ENCODE peak calls at places on chromosomes 1 and 21, in four cellular contexts. One of them, this sample, is unnamed.

GRCh38 chr1:233368106-233368783 is 40.7 kb downstream of the MAP3K21 start:
- DNase-seq in adrenal gland: peak; percentile 78
- DNase-seq in IMR-90: peak; percentile 16
- DNase-seq in heart left ventricle: no peak
- DNase-seq in this sample: no peak

GRCh38 chr1:3668585-3669300 is 16.4 kb downstream of the TP73 start:
- DNase-seq in adrenal gland: peak; percentile 94
- DNase-seq in IMR-90: no peak
- DNase-seq in heart left ventricle: peak; percentile 79
- DNase-seq in this sample: peak; percentile 80

GRCh38 chr1:45863117-45863670 is 59.8 kb downstream of the MAST2 start:
- DNase-seq in adrenal gland: no peak
- DNase-seq in IMR-90: no peak
- DNase-seq in heart left ventricle: no peak
- DNase-seq in this sample: no peak

GRCh38 chr1:91828007-91828321 is 58.0 kb downstream of the TGFBR3 start:
- DNase-seq in adrenal gland: no peak
- DNase-seq in IMR-90: no peak
- DNase-seq in heart left ventricle: no peak
- DNase-seq in this sample: no peak

GRCh38 chr1:200411406-200412257 is 1.8 kb upstream of the ZNF281 start:
- DNase-seq in adrenal gland: no peak
- DNase-seq in IMR-90: no peak
- DNase-seq in heart left ventricle: no peak
- DNase-seq in this sample: no peak

GRCh38 chr1:220300442-220301121 is 28.3 kb upstream of the RAB3GAP2 start:
- DNase-seq in adrenal gland: peak; percentile 85
- DNase-seq in IMR-90: peak; percentile 91
- DNase-seq in heart left ventricle: peak; percentile 74
- DNase-seq in this sample: no peak

GRCh38 chr1:66542811-66543767 is 9.1 kb downstream of the SGIP1 start:
- DNase-seq in adrenal gland: peak; percentile 32
- DNase-seq in IMR-90: peak; percentile 95
- DNase-seq in heart left ventricle: peak; percentile 89
- DNase-seq in this sample: peak; percentile 7

GRCh38 chr21:30719401-30719800 is 824 bp upstream of the KRTAP21-3 start:
- DNase-seq in adrenal gland: no peak
- DNase-seq in IMR-90: no peak
- DNase-seq in heart left ventricle: no peak
- DNase-seq in this sample: no peak

GRCh38 chr1:31510853-31511789 is 65.2 kb upstream of the TINAGL1 start:
- DNase-seq in adrenal gland: peak; percentile 52
- DNase-seq in IMR-90: no peak
- DNase-seq in heart left ventricle: no peak
- DNase-seq in this sample: no peak

GRCh38 chr1:161706116-161706482 is 930 bp upstream of the FCRLA start:
- DNase-seq in adrenal gland: no peak
- DNase-seq in IMR-90: peak; percentile 75
- DNase-seq in heart left ventricle: no peak
- DNase-seq in this sample: no peak

GRCh38 chr1:75412616-75413015 is 198.3 kb downstream of the SLC44A5 start:
- DNase-seq in adrenal gland: no peak
- DNase-seq in IMR-90: no peak
- DNase-seq in heart left ventricle: no peak
- DNase-seq in this sample: no peak

GRCh38 chr1:198734323-198735008 is 95.6 kb downstream of the PTPRC start:
- DNase-seq in adrenal gland: no peak
- DNase-seq in IMR-90: no peak
- DNase-seq in heart left ventricle: no peak
- DNase-seq in this sample: peak; percentile 8

GRCh38 chr1:61888808-61889207 is 146.5 kb downstream of the PATJ start:
- DNase-seq in adrenal gland: no peak
- DNase-seq in IMR-90: no peak
- DNase-seq in heart left ventricle: no peak
- DNase-seq in this sample: no peak

GRCh38 chr1:88579598-88579997 is 104.5 kb upstream of the PKN2 start:
- DNase-seq in adrenal gland: no peak
- DNase-seq in IMR-90: no peak
- DNase-seq in heart left ventricle: no peak
- DNase-seq in this sample: no peak

GRCh38 chr1:240242601-240243144 is 151.0 kb downstream of the FMN2 start:
- DNase-seq in adrenal gland: no peak
- DNase-seq in IMR-90: peak; percentile 80
- DNase-seq in heart left ventricle: no peak
- DNase-seq in this sample: no peak

GRCh38 chr1:10200620-10201019 is 9.8 kb upstream of the KIF1B start:
- DNase-seq in adrenal gland: no peak
- DNase-seq in IMR-90: no peak
- DNase-seq in heart left ventricle: no peak
- DNase-seq in this sample: no peak

GRCh38 chr21:46038871-46039397 is 57.4 kb downstream of the COL6A1 start:
- DNase-seq in adrenal gland: peak; percentile 73
- DNase-seq in IMR-90: peak; percentile 83
- DNase-seq in heart left ventricle: peak; percentile 77
- DNase-seq in this sample: no peak

GRCh38 chr1:152907686-152908601 is at the start of gene IVL:
- DNase-seq in adrenal gland: no peak
- DNase-seq in IMR-90: no peak
- DNase-seq in heart left ventricle: no peak
- DNase-seq in this sample: no peak

GRCh38 chr1:44696789-44697188 is 22.3 kb downstream of the ARMH1 start:
- DNase-seq in adrenal gland: no peak
- DNase-seq in IMR-90: no peak
- DNase-seq in heart left ventricle: no peak
- DNase-seq in this sample: peak; percentile 39

GRCh38 chr1:53294557-53294956 is 33.3 kb downstream of the LRP8 start:
- DNase-seq in adrenal gland: no peak
- DNase-seq in IMR-90: peak; percentile 78
- DNase-seq in heart left ventricle: no peak
- DNase-seq in this sample: no peak

GRCh38 chr1:228351850-228352249 is 54.8 kb downstream of the TRIM11 start:
- DNase-seq in adrenal gland: peak; percentile 0
- DNase-seq in IMR-90: no peak
- DNase-seq in heart left ventricle: no peak
- DNase-seq in this sample: no peak

GRCh38 chr21:41112740-41113692 is 54.9 kb upstream of the BACE2 start:
- DNase-seq in adrenal gland: no peak
- DNase-seq in IMR-90: peak; percentile 79
- DNase-seq in heart left ventricle: peak; percentile 17
- DNase-seq in this sample: peak; percentile 28

GRCh38 chr21:32916522-32917099 is 109.1 kb upstream of the OLIG2 start:
- DNase-seq in adrenal gland: no peak
- DNase-seq in IMR-90: no peak
- DNase-seq in heart left ventricle: no peak
- DNase-seq in this sample: peak; percentile 38

GRCh38 chr21:36980280-36981048 is 14.0 kb upstream of the HLCS start:
- DNase-seq in adrenal gland: peak; percentile 33
- DNase-seq in IMR-90: no peak
- DNase-seq in heart left ventricle: peak; percentile 20
- DNase-seq in this sample: no peak

GRCh38 chr1:203130358-203130992 is 2.9 kb downstream of the ADORA1 start:
- DNase-seq in adrenal gland: no peak
- DNase-seq in IMR-90: no peak
- DNase-seq in heart left ventricle: no peak
- DNase-seq in this sample: no peak

GRCh38 chr21:44911384-44912157 is 9.1 kb downstream of the ITGB2 start:
- DNase-seq in adrenal gland: peak; percentile 80
- DNase-seq in IMR-90: no peak
- DNase-seq in heart left ventricle: peak; percentile 69
- DNase-seq in this sample: no peak

GRCh38 chr1:225857256-225857655 is 24.9 kb downstream of the TMEM63A start:
- DNase-seq in adrenal gland: no peak
- DNase-seq in IMR-90: no peak
- DNase-seq in heart left ventricle: no peak
- DNase-seq in this sample: no peak

GRCh38 chr1:152855661-152856060 is 4.1 kb upstream of the LCE7A start:
- DNase-seq in adrenal gland: no peak
- DNase-seq in IMR-90: no peak
- DNase-seq in heart left ventricle: no peak
- DNase-seq in this sample: no peak

GRCh38 chr1:230355594-230355993 is 70.5 kb downstream of the PGBD5 start:
- DNase-seq in adrenal gland: no peak
- DNase-seq in IMR-90: no peak
- DNase-seq in heart left ventricle: no peak
- DNase-seq in this sample: no peak

GRCh38 chr1:230352537-230352936 is 73.6 kb downstream of the PGBD5 start:
- DNase-seq in adrenal gland: no peak
- DNase-seq in IMR-90: no peak
- DNase-seq in heart left ventricle: no peak
- DNase-seq in this sample: no peak

GRCh38 chr1:230351983-230352382 is 74.1 kb downstream of the PGBD5 start:
- DNase-seq in adrenal gland: no peak
- DNase-seq in IMR-90: no peak
- DNase-seq in heart left ventricle: no peak
- DNase-seq in this sample: no peak

GRCh38 chr1:230355128-230355527 is 71.0 kb downstream of the PGBD5 start:
- DNase-seq in adrenal gland: no peak
- DNase-seq in IMR-90: no peak
- DNase-seq in heart left ventricle: no peak
- DNase-seq in this sample: no peak

DNA sequence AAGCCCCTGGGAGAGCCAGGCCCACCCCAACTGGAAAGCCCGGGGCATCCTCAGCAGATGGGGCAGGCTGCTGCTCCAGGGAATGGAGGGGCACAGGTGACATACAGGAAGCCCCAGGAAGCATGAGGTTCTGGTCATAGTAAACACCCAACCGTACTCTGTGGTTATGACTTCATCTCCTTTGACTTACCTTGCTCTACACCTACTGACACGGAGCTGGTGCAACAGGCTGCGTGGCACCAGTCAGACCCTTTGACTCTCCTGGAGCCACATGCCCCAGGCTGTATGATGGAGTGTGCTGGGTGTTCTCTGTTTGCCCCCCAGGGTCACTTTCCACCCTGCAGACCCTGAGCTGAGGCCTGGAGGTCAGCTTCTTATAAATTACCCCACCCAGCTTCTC is 72.1 kb downstream of the PGBD5 start:
- DNase-seq in adrenal gland: no peak
- DNase-seq in IMR-90: no peak
- DNase-seq in heart left ventricle: no peak
- DNase-seq in this sample: no peak
- TF ChIP-seq POLR2A in adrenal gland: no peak
- TF ChIP-seq POLR2A in IMR-90: no peak
- TF ChIP-seq POLR2A in heart left ventricle: no peak
- TF ChIP-seq POLR2A in this sample: no peak

GRCh38 chr1:2405588-2406295 is 6.6 kb downstream of the PEX10 start:
- DNase-seq in adrenal gland: no peak
- DNase-seq in IMR-90: peak; percentile 45
- DNase-seq in heart left ventricle: no peak
- DNase-seq in this sample: no peak
- TF ChIP-seq POLR2A in adrenal gland: no peak
- TF ChIP-seq POLR2A in IMR-90: no peak
- TF ChIP-seq POLR2A in heart left ventricle: no peak
- TF ChIP-seq POLR2A in this sample: no peak

GRCh38 chr1:167551359-167551758 is 2.2 kb downstream of the CREG1 start:
- DNase-seq in adrenal gland: no peak
- DNase-seq in IMR-90: no peak
- DNase-seq in heart left ventricle: no peak
- DNase-seq in this sample: peak; percentile 69

GRCh38 chr1:167555971-167556714 is 2.6 kb upstream of the CREG1 start:
- DNase-seq in adrenal gland: peak; percentile 89
- DNase-seq in IMR-90: peak; percentile 67
- DNase-seq in heart left ventricle: peak; percentile 60
- DNase-seq in this sample: peak; percentile 83

GRCh38 chr1:167554028-167554779 is 642 bp upstream of the CREG1 start:
- DNase-seq in adrenal gland: no peak
- DNase-seq in IMR-90: no peak
- DNase-seq in heart left ventricle: no peak
- DNase-seq in this sample: peak; percentile 45

GRCh38 chr1:167548059-167548932 is 5.3 kb downstream of the CREG1 start:
- DNase-seq in adrenal gland: peak; percentile 39
- DNase-seq in IMR-90: peak; percentile 53
- DNase-seq in heart left ventricle: no peak
- DNase-seq in this sample: peak; percentile 87

DNA sequence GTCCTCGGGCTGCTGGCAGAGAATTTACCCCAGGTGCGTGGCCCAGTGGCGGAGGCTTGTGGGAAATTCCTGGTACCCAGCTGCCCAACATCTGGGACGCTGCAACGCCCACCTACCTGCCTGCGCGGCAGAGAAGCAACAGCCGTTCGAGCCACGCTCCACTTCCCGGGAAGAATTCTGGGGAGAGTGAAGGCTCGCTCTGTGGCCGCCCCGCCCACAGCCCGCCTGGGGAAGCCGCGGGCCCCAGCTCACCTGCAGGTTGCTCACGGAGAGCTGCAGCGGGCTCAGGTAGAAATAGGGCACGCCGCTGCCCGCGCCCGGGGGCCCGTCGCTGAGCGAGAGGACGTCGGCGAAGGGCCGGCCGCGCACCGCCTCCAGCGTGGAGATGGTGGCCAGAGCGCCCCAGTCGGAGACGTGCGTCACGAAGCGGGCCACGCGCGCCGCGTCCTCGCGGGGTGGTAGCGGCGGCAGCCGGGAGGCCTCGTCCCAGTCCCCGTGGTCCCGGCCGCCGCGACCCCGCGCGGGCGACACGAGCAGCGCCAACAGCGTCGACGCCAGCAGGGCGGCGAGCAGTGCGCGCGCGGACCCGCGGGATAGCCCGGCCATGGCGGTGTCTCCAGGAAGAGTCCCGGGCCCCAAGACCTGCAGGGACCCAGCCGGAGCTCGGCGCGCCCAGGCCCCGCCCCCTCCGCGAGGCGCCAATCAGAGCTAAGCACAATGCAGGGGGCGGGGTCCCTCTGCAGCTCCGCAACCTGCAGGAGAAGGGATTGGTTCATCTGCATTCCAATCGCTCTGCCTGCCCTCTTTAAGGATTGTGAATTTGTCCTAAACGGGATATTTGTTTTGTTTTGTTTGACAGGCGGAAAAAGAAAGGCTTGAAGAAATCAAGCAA is at the start of gene CREG1:
- DNase-seq in adrenal gland: peak; percentile 98
- DNase-seq in IMR-90: peak; percentile 78
- DNase-seq in heart left ventricle: peak; percentile 95
- DNase-seq in this sample: peak; percentile 95
- TF ChIP-seq POLR2A in adrenal gland: peak; percentile 98
- TF ChIP-seq POLR2A in IMR-90: no peak
- TF ChIP-seq POLR2A in heart left ventricle: peak; percentile 98
- TF ChIP-seq POLR2A in this sample: peak; percentile 92

GRCh38 chr1:117675907-117676430 is 70.1 kb downstream of the TENT5C start:
- DNase-seq in adrenal gland: no peak
- DNase-seq in IMR-90: no peak
- DNase-seq in heart left ventricle: no peak
- DNase-seq in this sample: no peak
- TF ChIP-seq POLR2A in adrenal gland: no peak
- TF ChIP-seq POLR2A in IMR-90: no peak
- TF ChIP-seq POLR2A in heart left ventricle: no peak
- TF ChIP-seq POLR2A in this sample: no peak

This sample was measured in NB4.